ENCODE peak calls at places on chromosomes 13 and 19, in five cellular contexts. One of them, this sample, is unnamed.

GRCh38 chr19:8609210-8610040 is 1.1 kb downstream of the ADAMTS10 start:
- DNase-seq in neuronal stem cell: peak; percentile 77
- DNase-seq in mesenchymal stem cell: peak; percentile 83
- DNase-seq in H1: peak; percentile 36
- DNase-seq in IMR-90: peak; percentile 60
- DNase-seq in this sample: no peak

GRCh38 chr13:76009491-76009890 is 373.4 kb downstream of the LMO7 start:
- DNase-seq in IMR-90: peak; percentile 75
- DNase-seq in mesenchymal stem cell: peak; percentile 32
- DNase-seq in H1: no peak
- DNase-seq in neuronal stem cell: no peak
- DNase-seq in this sample: no peak

GRCh38 chr13:29802621-29803020 is 47.8 kb downstream of the UBL3 start:
- DNase-seq in neuronal stem cell: no peak
- DNase-seq in mesenchymal stem cell: no peak
- DNase-seq in IMR-90: peak; percentile 32
- DNase-seq in H1: no peak
- DNase-seq in this sample: no peak

GRCh38 chr13:113740286-113740556 is 18.8 kb upstream of the TMEM255B start:
- DNase-seq in H1: no peak
- DNase-seq in IMR-90: no peak
- DNase-seq in neuronal stem cell: no peak
- DNase-seq in mesenchymal stem cell: no peak
- DNase-seq in this sample: no peak

GRCh38 chr13:23020246-23020843 is 160.4 kb upstream of the SGCG start:
- DNase-seq in mesenchymal stem cell: peak; percentile 40
- DNase-seq in IMR-90: peak; percentile 57
- DNase-seq in H1: no peak
- DNase-seq in neuronal stem cell: peak; percentile 64
- DNase-seq in this sample: peak; percentile 80

GRCh38 chr13:74443623-74444022 is 309.4 kb upstream of the KLF12 start:
- DNase-seq in H1: no peak
- DNase-seq in neuronal stem cell: no peak
- DNase-seq in IMR-90: peak; percentile 85
- DNase-seq in mesenchymal stem cell: peak; percentile 24
- DNase-seq in this sample: no peak

GRCh38 chr19:12983561-12984142 is 11.6 kb upstream of the NFIX start:
- DNase-seq in neuronal stem cell: peak; percentile 84
- DNase-seq in IMR-90: peak; percentile 70
- DNase-seq in H1: no peak
- DNase-seq in mesenchymal stem cell: peak; percentile 58
- DNase-seq in this sample: peak; percentile 43

GRCh38 chr19:48735031-48735615 is 5.3 kb downstream of the RASIP1 start:
- DNase-seq in IMR-90: no peak
- DNase-seq in mesenchymal stem cell: peak; percentile 78
- DNase-seq in neuronal stem cell: no peak
- DNase-seq in H1: no peak
- DNase-seq in this sample: peak; percentile 64

GRCh38 chr19:49861127-49861526 is 6.2 kb downstream of the PNKP start:
- DNase-seq in IMR-90: no peak
- DNase-seq in H1: no peak
- DNase-seq in mesenchymal stem cell: no peak
- DNase-seq in neuronal stem cell: no peak
- DNase-seq in this sample: peak; percentile 48

GRCh38 chr19:4636151-4636717 is 3.1 kb upstream of the TNFAIP8L1 start:
- DNase-seq in H1: no peak
- DNase-seq in mesenchymal stem cell: peak; percentile 52
- DNase-seq in neuronal stem cell: peak; percentile 78
- DNase-seq in IMR-90: peak; percentile 34
- DNase-seq in this sample: no peak

GRCh38 chr19:10013834-10014618 is 743 bp downstream of the RDH8 start:
- DNase-seq in mesenchymal stem cell: no peak
- DNase-seq in H1: no peak
- DNase-seq in IMR-90: no peak
- DNase-seq in neuronal stem cell: no peak
- DNase-seq in this sample: no peak

GRCh38 chr13:40120781-40121180 is 465.3 kb downstream of the COG6 start:
- DNase-seq in mesenchymal stem cell: no peak
- DNase-seq in IMR-90: no peak
- DNase-seq in H1: no peak
- DNase-seq in neuronal stem cell: no peak
- DNase-seq in this sample: peak; percentile 8

GRCh38 chr13:37175996-37176395 is 70.5 kb upstream of the CSNK1A1L start:
- DNase-seq in IMR-90: peak; percentile 92
- DNase-seq in neuronal stem cell: no peak
- DNase-seq in H1: no peak
- DNase-seq in mesenchymal stem cell: peak; percentile 93
- DNase-seq in this sample: no peak

GRCh38 chr19:32372726-32373613 is 27.6 kb downstream of the ZNF507 start:
- DNase-seq in mesenchymal stem cell: no peak
- DNase-seq in neuronal stem cell: no peak
- DNase-seq in IMR-90: no peak
- DNase-seq in H1: no peak
- DNase-seq in this sample: peak; percentile 71

GRCh38 chr19:12939292-12939606 is 840 bp downstream of the CALR start:
- DNase-seq in mesenchymal stem cell: peak; percentile 49
- DNase-seq in IMR-90: peak; percentile 66
- DNase-seq in neuronal stem cell: no peak
- DNase-seq in H1: no peak
- DNase-seq in this sample: no peak

GRCh38 chr19:5916201-5916708 is 2.2 kb downstream of the CAPS start:
- DNase-seq in H1: no peak
- DNase-seq in IMR-90: no peak
- DNase-seq in mesenchymal stem cell: no peak
- DNase-seq in neuronal stem cell: no peak
- DNase-seq in this sample: no peak

GRCh38 chr19:13864513-13865242 is 12.3 kb upstream of the NANOS3 start:
- DNase-seq in H1: no peak
- DNase-seq in IMR-90: no peak
- DNase-seq in mesenchymal stem cell: no peak
- DNase-seq in neuronal stem cell: no peak
- DNase-seq in this sample: no peak

GRCh38 chr13:20118268-20119140 is 42.3 kb downstream of the GJA3 start:
- DNase-seq in neuronal stem cell: no peak
- DNase-seq in IMR-90: no peak
- DNase-seq in mesenchymal stem cell: peak; percentile 48
- DNase-seq in H1: no peak
- DNase-seq in this sample: peak; percentile 45

GRCh38 chr19:45506991-45507863 is at the start of gene VASP:
- DNase-seq in H1: no peak
- DNase-seq in IMR-90: peak; percentile 77
- DNase-seq in mesenchymal stem cell: peak; percentile 87
- DNase-seq in neuronal stem cell: peak; percentile 59
- DNase-seq in this sample: peak; percentile 95

GRCh38 chr19:7562646-7563393 is 27.3 kb downstream of the PNPLA6 start:
- DNase-seq in IMR-90: no peak
- DNase-seq in H1: no peak
- DNase-seq in neuronal stem cell: no peak
- DNase-seq in mesenchymal stem cell: no peak
- DNase-seq in this sample: no peak

GRCh38 chr19:40235238-40236025 is 8.9 kb upstream of the CCNP start:
- DNase-seq in neuronal stem cell: no peak
- DNase-seq in H1: no peak
- DNase-seq in mesenchymal stem cell: no peak
- DNase-seq in IMR-90: no peak
- DNase-seq in this sample: no peak

GRCh38 chr19:6532244-6532999 is 1.6 kb downstream of the TNFSF9 start:
- DNase-seq in mesenchymal stem cell: no peak
- DNase-seq in H1: no peak
- DNase-seq in neuronal stem cell: no peak
- DNase-seq in IMR-90: no peak
- DNase-seq in this sample: no peak

GRCh38 chr13:73984949-73985691 is 149.1 kb downstream of the KLF12 start:
- DNase-seq in H1: no peak
- DNase-seq in IMR-90: no peak
- DNase-seq in neuronal stem cell: no peak
- DNase-seq in mesenchymal stem cell: no peak
- DNase-seq in this sample: no peak

GRCh38 chr19:28065026-28065425 is 1147.9 kb downstream of the UQCRFS1 start:
- DNase-seq in H1: no peak
- DNase-seq in neuronal stem cell: no peak
- DNase-seq in mesenchymal stem cell: no peak
- DNase-seq in IMR-90: no peak
- DNase-seq in this sample: no peak

GRCh38 chr19:55460670-55461258 is 678 bp downstream of the ISOC2 start:
- DNase-seq in neuronal stem cell: peak; percentile 75
- DNase-seq in mesenchymal stem cell: peak; percentile 83
- DNase-seq in H1: no peak
- DNase-seq in IMR-90: peak; percentile 74
- DNase-seq in this sample: peak; percentile 26

GRCh38 chr19:14795078-14795721 is 16.8 kb upstream of the ADGRE2 start:
- DNase-seq in mesenchymal stem cell: no peak
- DNase-seq in IMR-90: no peak
- DNase-seq in H1: no peak
- DNase-seq in neuronal stem cell: no peak
- DNase-seq in this sample: no peak

GRCh38 chr13:20691616-20692015 is 11.9 kb upstream of the IL17D start:
- DNase-seq in IMR-90: no peak
- DNase-seq in H1: no peak
- DNase-seq in mesenchymal stem cell: no peak
- DNase-seq in neuronal stem cell: no peak
- DNase-seq in this sample: peak; percentile 57

GRCh38 chr13:107301724-107302374 is 733.9 kb upstream of the ARGLU1 start:
- DNase-seq in neuronal stem cell: peak; percentile 20
- DNase-seq in IMR-90: no peak
- DNase-seq in mesenchymal stem cell: peak; percentile 35
- DNase-seq in H1: no peak
- DNase-seq in this sample: no peak

GRCh38 chr19:18401580-18402112 is 4.2 kb upstream of the LRRC25 start:
- DNase-seq in IMR-90: peak; percentile 69
- DNase-seq in mesenchymal stem cell: peak; percentile 82
- DNase-seq in neuronal stem cell: no peak
- DNase-seq in H1: no peak
- DNase-seq in this sample: peak; percentile 81

GRCh38 chr13:75256922-75257321 is 225.0 kb downstream of the TBC1D4 start:
- DNase-seq in IMR-90: no peak
- DNase-seq in H1: no peak
- DNase-seq in mesenchymal stem cell: no peak
- DNase-seq in neuronal stem cell: no peak
- DNase-seq in this sample: no peak

GRCh38 chr19:29810504-29810871 is 1.3 kb upstream of the CCNE1 start:
- DNase-seq in neuronal stem cell: no peak
- DNase-seq in IMR-90: peak; percentile 33
- DNase-seq in H1: no peak
- DNase-seq in mesenchymal stem cell: peak; percentile 20
- DNase-seq in this sample: no peak

GRCh38 chr19:609001-609340 is 19.3 kb downstream of the HCN2 start:
- DNase-seq in H1: no peak
- DNase-seq in neuronal stem cell: no peak
- DNase-seq in IMR-90: no peak
- DNase-seq in mesenchymal stem cell: no peak
- DNase-seq in this sample: no peak

GRCh38 chr19:14941189-14941588 is at the start of gene OR7C2:
- DNase-seq in mesenchymal stem cell: no peak
- DNase-seq in H1: no peak
- DNase-seq in neuronal stem cell: no peak
- DNase-seq in IMR-90: no peak
- DNase-seq in this sample: no peak

GRCh38 chr13:95954266-95954665 is 98.9 kb downstream of the UGGT2 start:
- DNase-seq in IMR-90: no peak
- DNase-seq in mesenchymal stem cell: no peak
- DNase-seq in H1: peak; percentile 33
- DNase-seq in neuronal stem cell: no peak
- DNase-seq in this sample: peak; percentile 2

DNA sequence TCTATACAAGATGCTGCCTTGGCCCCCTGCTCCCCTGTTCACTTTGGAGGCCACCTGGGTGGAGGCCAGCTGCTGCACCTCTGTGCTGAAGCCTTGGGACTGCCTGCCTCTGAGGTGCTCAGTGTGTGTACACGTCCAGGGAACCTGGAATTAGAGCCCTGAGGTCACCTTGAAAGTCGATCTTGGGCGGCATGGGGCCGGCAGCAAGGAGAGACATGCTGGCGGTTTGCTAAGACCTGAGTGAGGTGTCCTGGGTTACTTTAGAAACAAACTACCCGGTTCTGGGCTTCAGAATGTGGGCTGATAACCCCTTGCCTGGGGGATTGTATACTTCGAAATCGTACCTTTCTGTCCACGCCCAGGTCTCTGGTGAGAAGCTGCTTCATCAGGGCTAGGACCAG is 25.5 kb downstream of the TSSK6 start:
- DNase-seq in mesenchymal stem cell: no peak
- DNase-seq in H1: no peak
- DNase-seq in IMR-90: no peak
- DNase-seq in neuronal stem cell: no peak
- DNase-seq in this sample: peak; percentile 96
- H4K91ac ChIP-seq in mesenchymal stem cell: peak overlapping the region; percentile 65
- H4K91ac ChIP-seq in H1: peak overlapping the region; percentile 79
- H4K91ac ChIP-seq in IMR-90: peak overlapping the region; percentile 84
- H4K91ac ChIP-seq in neuronal stem cell: no peak overlapping the region
- H4K91ac ChIP-seq in this sample: peak overlapping the region; percentile 65

GRCh38 chr13:110297771-110298170 is 9.2 kb downstream of the COL4A1 start:
- DNase-seq in H1: no peak
- DNase-seq in mesenchymal stem cell: no peak
- DNase-seq in neuronal stem cell: no peak
- DNase-seq in IMR-90: no peak
- DNase-seq in this sample: no peak
- H3K4me3 ChIP-seq in H1: no peak overlapping the region
- H3K4me3 ChIP-seq in mesenchymal stem cell: no peak overlapping the region
- H3K4me3 ChIP-seq in neuronal stem cell: no peak overlapping the region
- H3K4me3 ChIP-seq in IMR-90: no peak overlapping the region
- H3K4me3 ChIP-seq in this sample: no peak overlapping the region

GRCh38 chr13:44578064-44578394 is 1.9 kb upstream of the TSC22D1 start:
- DNase-seq in H1: no peak
- DNase-seq in neuronal stem cell: no peak
- DNase-seq in IMR-90: no peak
- DNase-seq in mesenchymal stem cell: no peak
- DNase-seq in this sample: no peak
- H4K91ac ChIP-seq in H1: peak overlapping the region; percentile 88
- H4K91ac ChIP-seq in neuronal stem cell: no peak overlapping the region
- H4K91ac ChIP-seq in IMR-90: peak overlapping the region; percentile 34
- H4K91ac ChIP-seq in mesenchymal stem cell: peak overlapping the region; percentile 94
- H4K91ac ChIP-seq in this sample: peak overlapping the region; percentile 90

DNA sequence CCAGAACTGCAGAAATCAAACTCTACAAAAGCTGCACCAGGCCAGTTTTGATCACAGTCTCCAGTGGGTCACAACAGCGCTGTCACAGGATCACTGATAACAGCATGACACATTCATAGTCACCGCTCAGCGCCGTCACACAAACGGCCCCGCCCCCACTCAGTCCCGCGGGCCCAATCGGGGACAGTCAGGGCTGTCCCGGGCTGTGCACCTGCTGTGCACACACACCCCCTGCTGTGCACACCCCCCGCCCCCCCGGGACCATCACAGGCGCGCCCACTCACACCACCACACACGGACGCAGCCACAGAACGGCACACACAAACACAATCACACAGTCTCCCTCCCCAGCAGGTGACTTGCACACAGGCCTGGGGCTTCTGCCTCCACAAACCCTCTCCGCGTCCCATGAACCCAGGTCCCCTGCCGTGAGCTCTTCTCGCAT is 435 bp upstream of the ZNF382 start:
- DNase-seq in IMR-90: peak; percentile 40
- DNase-seq in mesenchymal stem cell: peak; percentile 57
- DNase-seq in H1: no peak
- DNase-seq in neuronal stem cell: no peak
- DNase-seq in this sample: peak; percentile 67
- H3K4me3 ChIP-seq in IMR-90: peak overlapping the region; percentile 96
- H3K4me3 ChIP-seq in mesenchymal stem cell: peak overlapping the region; percentile 81
- H3K4me3 ChIP-seq in H1: peak overlapping the region; percentile 83
- H3K4me3 ChIP-seq in neuronal stem cell: peak overlapping the region; percentile 91
- H3K4me3 ChIP-seq in this sample: peak overlapping the region; percentile 79

GRCh38 chr19:42074513-42075363 is 1.2 kb upstream of the ZNF574 start:
- DNase-seq in IMR-90: no peak
- DNase-seq in H1: no peak
- DNase-seq in mesenchymal stem cell: no peak
- DNase-seq in neuronal stem cell: no peak
- DNase-seq in this sample: no peak
- H4K91ac ChIP-seq in IMR-90: peak overlapping the region; percentile 98
- H4K91ac ChIP-seq in H1: peak overlapping the region; percentile 11
- H4K91ac ChIP-seq in mesenchymal stem cell: peak overlapping the region; percentile 70
- H4K91ac ChIP-seq in neuronal stem cell: no peak overlapping the region
- H4K91ac ChIP-seq in this sample: peak overlapping the region; percentile 86